ENCODE peak calls at places on chromosomes 11 and 22, in nine cellular contexts. H, U, J, Y, V, K, D, M and T are unnamed samples.

GRCh38 chr11:111309516-111309915 is 11.2 kb downstream of the POU2AF3 start:
- DNase-seq in J (no peak), D (no peak), M (no peak), Y (no peak), K (no peak), U (no peak), H (no peak), V (peak; percentile 97), T (no peak)

GRCh38 chr22:37681001-37681424 is 5.1 kb upstream of the NOL12 start:
- DNase-seq in H (no peak), Y (no peak), K (peak; percentile 12), J (no peak), V (no peak), M (no peak), D (no peak), U (no peak), T (peak; percentile 43)

GRCh38 chr11:11987503-11988022 is 20.9 kb downstream of the DKK3 start:
- DNase-seq in H (no peak), J (no peak), Y (no peak), M (no peak), K (no peak), V (no peak), U (no peak), D (no peak), T (peak; percentile 77)

GRCh38 chr11:77276271-77276670 is 25.2 kb downstream of the GDPD4 start:
- DNase-seq in V (no peak), D (no peak), J (no peak), H (no peak), K (peak; percentile 69), Y (no peak), U (no peak), M (no peak), T (no peak)

GRCh38 chr22:27986937-27987336 is 67.9 kb upstream of the PITPNB start:
- DNase-seq in D (no peak), J (no peak), Y (no peak), V (no peak), U (no peak), H (no peak), K (no peak), M (no peak), T (no peak)

GRCh38 chr11:55732936-55733335 is 40.3 kb upstream of the OR5D13 start:
- DNase-seq in J (no peak), D (no peak), Y (no peak), H (no peak), V (no peak), M (no peak), U (no peak), K (no peak), T (no peak)

GRCh38 chr11:62492586-62492985 is 54.0 kb downstream of the AHNAK start:
- DNase-seq in K (no peak), U (no peak), D (no peak), M (no peak), V (no peak), J (no peak), H (no peak), Y (no peak), T (no peak)

GRCh38 chr22:19807914-19808872 is 46.5 kb downstream of the GNB1L start:
- DNase-seq in H (no peak), J (no peak), D (peak; percentile 53), Y (no peak), K (no peak), U (no peak), V (no peak), M (no peak), T (no peak)